ENCODE peak calls at places on chromosomes 12 and 14, in five cellular contexts. M is cardiac muscle cell; U is lung; D is CD8-positive, alpha-beta T cell; I is ovary. G is an unnamed sample.

GRCh38 chr12:106840217-106840616 is 65.7 kb downstream of the RIC8B start:
- DNase-seq in M (peak; percentile 78), D (no peak), U (no peak), I (no peak), G (no peak)

GRCh38 chr12:82650627-82651337 is 35.9 kb upstream of the TMTC2 start:
- DNase-seq in I (no peak), U (no peak), D (no peak), M (peak; percentile 28), G (peak; percentile 93)

GRCh38 chr12:118714051-118714460 is 267.3 kb upstream of the SRRM4 start:
- DNase-seq in M (no peak), I (no peak), D (no peak), U (no peak), G (no peak)

GRCh38 chr14:37246427-37246829 is 48.7 kb downstream of the MIPOL1 start:
- DNase-seq in M (peak; percentile 74), I (no peak), D (no peak), U (no peak), G (no peak)

GRCh38 chr12:122458105-122459035 is 35.9 kb upstream of the CLIP1 start:
- DNase-seq in M (no peak), I (no peak), D (no peak), U (no peak), G (no peak)

GRCh38 chr14:75879031-75879430 is 102.8 kb downstream of the TGFB3 start:
- DNase-seq in U (no peak), D (no peak), I (no peak), M (peak; percentile 91), G (peak; percentile 56)

GRCh38 chr12:129789921-129790320 is 113.9 kb downstream of the TMEM132D start:
- DNase-seq in M (no peak), D (no peak), U (no peak), I (no peak), G (no peak)

GRCh38 chr12:57765003-57765697 is 1.7 kb downstream of the CYP27B1 start:
- DNase-seq in D (peak; percentile 70), M (peak; percentile 37), U (no peak), I (no peak), G (no peak)

GRCh38 chr14:94677747-94678146 is 65.6 kb downstream of the SERPINA3 start:
- DNase-seq in M (no peak), U (no peak), I (no peak), D (no peak), G (no peak)

GRCh38 chr14:89351364-89351957 is 65.6 kb downstream of the FOXN3 start:
- DNase-seq in D (peak; percentile 58), I (peak; percentile 74), M (peak; percentile 62), U (peak; percentile 47), G (no peak)

DNA sequence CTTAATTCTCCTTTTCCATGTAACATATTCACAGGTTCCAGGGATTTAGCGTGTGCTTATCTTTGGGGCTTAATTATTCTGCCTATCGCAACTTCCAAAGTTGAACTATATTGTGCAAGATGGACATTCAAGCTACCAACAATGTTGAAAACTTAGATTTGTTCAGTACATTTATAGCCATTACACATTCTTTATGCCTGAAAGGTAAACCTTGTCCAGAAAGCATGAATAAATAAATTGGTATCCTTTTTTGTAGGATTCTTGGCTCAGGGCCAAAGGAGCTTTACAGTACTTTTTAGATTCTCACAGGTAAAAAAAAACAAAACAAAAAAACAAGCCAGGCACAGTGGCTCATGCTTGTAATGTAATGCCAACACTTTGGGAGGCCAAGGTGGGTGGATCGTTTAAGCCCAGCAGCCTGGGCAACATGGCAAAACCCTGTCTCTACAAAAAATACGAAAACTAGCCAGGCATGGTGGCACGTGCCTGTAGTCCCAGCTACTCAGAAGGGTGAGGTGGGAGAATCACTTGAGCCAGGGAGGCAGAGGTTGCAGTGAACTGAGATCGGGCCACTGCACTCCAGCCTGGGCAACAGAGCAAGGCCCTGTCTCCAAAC is 3.2 kb downstream of the C12orf56 start:
- DNase-seq in M (no peak), D (no peak), U (no peak), I (no peak), G (no peak)
- H3K27ac ChIP-seq in M (no peak overlapping the region), D (no peak overlapping the region), U (no peak overlapping the region), I (no peak overlapping the region), G (peak overlapping the region; percentile 91)

DNA sequence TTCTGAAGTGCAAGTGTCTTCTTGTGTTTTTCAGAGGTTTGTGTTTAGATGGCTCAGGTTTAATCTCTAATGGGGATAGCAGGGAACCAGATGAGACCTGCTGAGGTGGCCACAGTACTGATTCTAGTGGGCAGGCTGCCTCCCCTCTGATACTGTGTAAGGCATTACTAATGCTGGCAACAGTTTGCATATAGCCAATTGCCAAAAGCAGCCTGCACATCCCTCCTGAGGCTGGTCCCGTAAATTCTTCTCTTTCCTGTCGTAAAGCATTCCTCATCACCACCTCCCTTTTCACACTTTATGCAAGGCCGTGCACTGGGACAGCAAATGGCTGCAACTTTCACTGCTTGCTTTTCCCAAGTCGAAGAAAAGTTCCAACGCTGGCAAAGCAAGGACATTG is 178.4 kb upstream of the HIF1A start:
- DNase-seq in U (no peak), M (peak; percentile 81), D (no peak), I (no peak), G (no peak)
- H3K27ac ChIP-seq in U (peak overlapping the region; percentile 1), M (no peak overlapping the region), D (no peak overlapping the region), I (no peak overlapping the region), G (no peak overlapping the region)

DNA sequence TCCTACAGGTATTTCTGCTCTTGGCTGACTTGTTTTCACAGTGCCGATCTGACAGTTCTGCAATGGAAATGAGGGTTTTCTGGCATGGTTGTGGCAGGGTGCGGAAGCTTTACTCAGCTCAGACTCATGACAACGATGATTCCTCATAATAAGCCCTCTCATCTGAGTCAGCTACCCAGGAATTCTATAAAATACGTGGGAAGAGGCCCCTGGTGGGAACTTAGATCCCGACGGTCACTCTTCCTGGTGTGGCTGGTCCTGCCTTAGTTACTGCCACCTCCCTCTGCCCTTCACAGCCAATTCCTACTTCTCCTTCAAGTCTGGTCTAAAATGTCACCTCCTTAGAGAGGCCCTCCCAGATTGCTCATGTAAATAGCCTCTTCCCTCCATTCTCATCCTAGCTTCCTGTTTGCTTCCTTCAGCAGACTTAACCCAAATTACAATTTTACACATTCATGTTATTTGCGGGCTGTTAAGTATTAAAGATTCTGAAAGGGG is 104.2 kb upstream of the MAP1LC3B2 start:
- DNase-seq in I (no peak), D (no peak), U (no peak), M (peak; percentile 81), G (peak; percentile 85)
- H3K27ac ChIP-seq in I (no peak overlapping the region), D (no peak overlapping the region), U (peak overlapping the region; percentile 76), M (no peak overlapping the region), G (peak overlapping the region; percentile 78)

DNA sequence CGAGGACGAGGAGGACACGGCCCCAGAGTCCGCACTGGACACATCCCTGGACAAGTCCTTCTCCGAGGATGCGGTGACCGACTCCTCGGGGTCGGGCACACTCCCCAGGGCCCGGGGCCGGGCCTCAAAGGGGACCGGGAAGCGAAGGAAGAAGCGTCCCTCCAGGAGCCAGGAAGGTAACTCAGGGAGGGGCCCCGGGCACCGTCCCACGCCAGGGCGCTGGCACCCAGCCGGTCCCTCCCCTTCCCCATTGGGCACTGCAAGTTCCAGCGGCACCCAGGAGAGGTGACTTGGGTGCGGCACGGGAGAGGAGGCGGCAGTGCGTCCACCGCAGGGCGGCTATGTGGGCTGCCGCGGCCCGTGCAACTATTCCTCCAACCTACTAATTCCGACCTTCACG is 9.3 kb upstream of the ADSS1 start:
- DNase-seq in U (no peak), D (no peak), I (no peak), M (no peak), G (no peak)
- H3K27ac ChIP-seq in U (no peak overlapping the region), D (no peak overlapping the region), I (no peak overlapping the region), M (no peak overlapping the region), G (no peak overlapping the region)

GRCh38 chr14:90576981-90577660 is 180.3 kb downstream of the CALM1 start:
- DNase-seq in U (no peak), D (no peak), I (no peak), M (no peak), G (no peak)

GRCh38 chr14:90574640-90575131 is 177.9 kb downstream of the CALM1 start:
- DNase-seq in D (no peak), I (no peak), U (no peak), M (peak; percentile 25), G (no peak)

GRCh38 chr14:90575336-90575735 is 178.5 kb downstream of the CALM1 start:
- DNase-seq in I (no peak), M (no peak), D (no peak), U (no peak), G (no peak)

GRCh38 chr14:90576581-90576980 is 179.8 kb downstream of the CALM1 start:
- DNase-seq in D (no peak), I (no peak), U (no peak), M (peak; percentile 81), G (no peak)

GRCh38 chr14:90575781-90576180 is 179.0 kb downstream of the CALM1 start:
- DNase-seq in M (no peak), D (no peak), U (no peak), I (no peak), G (no peak)
- H3K27ac ChIP-seq in M (no peak overlapping the region), D (no peak overlapping the region), U (no peak overlapping the region), I (no peak overlapping the region), G (no peak overlapping the region)

GRCh38 chr12:67358686-67359374 is 89.7 kb downstream of the CAND1 start:
- DNase-seq in U (no peak), D (no peak), M (peak; percentile 89), I (no peak), G (no peak)
- H3K27ac ChIP-seq in U (no peak overlapping the region), D (no peak overlapping the region), M (no peak overlapping the region), I (no peak overlapping the region), G (no peak overlapping the region)

DNA sequence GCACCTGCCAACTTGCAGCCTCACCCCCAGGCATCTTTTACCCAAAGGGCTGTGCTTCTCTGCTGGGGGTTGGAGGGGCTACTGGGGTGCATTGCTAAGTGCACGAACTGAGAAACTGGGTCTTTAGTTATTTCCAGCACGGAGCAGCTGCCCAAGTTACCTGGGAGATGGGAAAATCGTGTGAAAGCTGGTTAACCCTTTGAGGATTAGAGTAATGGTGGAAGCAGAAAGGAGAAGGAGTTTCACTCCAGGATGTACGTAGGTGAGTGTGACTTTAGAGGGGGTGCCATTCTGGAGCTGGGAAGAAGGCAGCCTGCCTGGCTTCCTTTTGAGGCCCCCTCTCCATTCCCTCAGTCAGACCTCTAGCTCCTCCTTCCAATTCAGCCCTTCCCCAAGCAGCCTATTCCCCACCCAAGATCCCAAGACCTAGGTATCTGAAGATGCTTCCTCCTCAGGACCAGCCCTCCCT is 1.0 kb upstream of the ADCY6 start:
- DNase-seq in U (no peak), I (no peak), M (no peak), D (no peak), G (no peak)
- H3K27ac ChIP-seq in U (no peak overlapping the region), I (no peak overlapping the region), M (peak overlapping the region; percentile 41), D (no peak overlapping the region), G (no peak overlapping the region)

G was measured in epithelial cell of prostate.